ENCODE peak calls at places on chromosomes 1 and 21, in five cellular contexts. E is upper lobe of left lung, W is GM12878, V is HepG2, M is K562. D is an unnamed sample.
A peak's percentile ranks its signal among the peaks of the same experiment; 100 is the strongest.

GRCh38 chr1:94656982-94657381 is 115.4 kb upstream of the F3 start:
- ATAC-seq in E (no peak), W (no peak), V (no peak), M (no peak), D (no peak)

GRCh38 chr1:5796028-5796427 is 196.2 kb downstream of the NPHP4 start:
- ATAC-seq in E (no peak), W (no peak), V (no peak), M (no peak), D (no peak)

GRCh38 chr1:113438505-113439271 is 48.4 kb downstream of the MAGI3 start:
- ATAC-seq in E (no peak), W (no peak), V (peak; percentile 89), M (no peak), D (no peak)

GRCh38 chr21:37383066-37383465 is 16.5 kb downstream of the DYRK1A start:
- ATAC-seq in E (no peak), W (peak; percentile 62), V (no peak), M (no peak), D (no peak)

GRCh38 chr1:29311352-29312030 is 75.2 kb downstream of the PTPRU start:
- ATAC-seq in E (no peak), W (no peak), V (no peak), M (no peak), D (no peak)

GRCh38 chr1:62228139-62228882 is 33.7 kb downstream of the L1TD1 start:
- ATAC-seq in E (no peak), W (no peak), V (peak; percentile 70), M (no peak), D (no peak)

GRCh38 chr1:95223110-95223509 is 10.9 kb upstream of the RWDD3 start:
- ATAC-seq in E (no peak), W (no peak), V (no peak), M (peak; percentile 53), D (no peak)

GRCh38 chr1:156009404-156009803 is 11.3 kb downstream of the SSR2 start:
- ATAC-seq in E (no peak), W (no peak), V (no peak), M (no peak), D (no peak)

GRCh38 chr1:228767636-228768344 is 32.5 kb downstream of the RHOU start:
- ATAC-seq in E (no peak), W (no peak), V (no peak), M (no peak), D (no peak)

GRCh38 chr1:159508951-159509350 is 26.9 kb downstream of the OR10J5 start:
- ATAC-seq in E (no peak), W (no peak), V (no peak), M (no peak), D (no peak)

GRCh38 chr1:108719253-108719652 is 6.5 kb downstream of the FNDC7 start:
- ATAC-seq in E (no peak), W (no peak), V (no peak), M (no peak), D (no peak)

GRCh38 chr1:107139833-107140702 is 771 bp upstream of the NTNG1 start:
- ATAC-seq in E (peak; percentile 76), W (peak; percentile 77), V (peak; percentile 82), M (no peak), D (peak; percentile 47)

GRCh38 chr1:16717174-16718108 is 22.9 kb upstream of the RNU1-4 start:
- ATAC-seq in E (no peak), W (no peak), V (peak; percentile 17), M (peak; percentile 41), D (no peak)

GRCh38 chr1:53368314-53369033 is 40.6 kb upstream of the LRP8 start:
- ATAC-seq in E (no peak), W (no peak), V (no peak), M (no peak), D (no peak)

GRCh38 chr21:16945580-16945979 is 567.3 kb upstream of the CXADR start:
- ATAC-seq in E (no peak), W (no peak), V (no peak), M (no peak), D (no peak)

GRCh38 chr1:27609618-27610240 is 5.8 kb upstream of the AHDC1 start:
- ATAC-seq in E (no peak), W (peak; percentile 59), V (no peak), M (no peak), D (no peak)

GRCh38 chr1:161427733-161428516 is 60.2 kb upstream of the CFAP126 start:
- ATAC-seq in E (peak; percentile 40), W (peak; percentile 92), V (peak; percentile 66), M (peak; percentile 90), D (no peak)

GRCh38 chr1:237812061-237812460 is 78.7 kb downstream of the ZP4 start:
- ATAC-seq in E (no peak), W (no peak), V (no peak), M (no peak), D (no peak)

GRCh38 chr1:57470028-57470427 is 46.2 kb upstream of the DAB1 start:
- ATAC-seq in E (no peak), W (no peak), V (no peak), M (no peak), D (no peak)

GRCh38 chr1:181018901-181019681 is 3.6 kb downstream of the STX6 start:
- ATAC-seq in E (no peak), W (peak; percentile 6), V (no peak), M (no peak), D (no peak)

GRCh38 chr1:200258447-200259375 is 151.1 kb downstream of the ZNF281 start:
- ATAC-seq in E (no peak), W (peak; percentile 74), V (peak; percentile 70), M (peak; percentile 74), D (no peak)

GRCh38 chr1:207612762-207613161 is 32.2 kb upstream of the CR1L start:
- ATAC-seq in E (no peak), W (no peak), V (no peak), M (peak; percentile 32), D (no peak)

GRCh38 chr1:234149217-234149616 is 224.0 kb upstream of the COA6 start:
- ATAC-seq in E (no peak), W (peak; percentile 45), V (no peak), M (no peak), D (no peak)

GRCh38 chr1:109306832-109307362 is at the start of gene MYBPHL:
- ATAC-seq in E (peak; percentile 60), W (no peak), V (peak; percentile 49), M (peak; percentile 73), D (no peak)

GRCh38 chr1:104874044-104874443 is 1124.3 kb downstream of the AMY1C start:
- ATAC-seq in E (no peak), W (no peak), V (no peak), M (no peak), D (no peak)

DNA sequence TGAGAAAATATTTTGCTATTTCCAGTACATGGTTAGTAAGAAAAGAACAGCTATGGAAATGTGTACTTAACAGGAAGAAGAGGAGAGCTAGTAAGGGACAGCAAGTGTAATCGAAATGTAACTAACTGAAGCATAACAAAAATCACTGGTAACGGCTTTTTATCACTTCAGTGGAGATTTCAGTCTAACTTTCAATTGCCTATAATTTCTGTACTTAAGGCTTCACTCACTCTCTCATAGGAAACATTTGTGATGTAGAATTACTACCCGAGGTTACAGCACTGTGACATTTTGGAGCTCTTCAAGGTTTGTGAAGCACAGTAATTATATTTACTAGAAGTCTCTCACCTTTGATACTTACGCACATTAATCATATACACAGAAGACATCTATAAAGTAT is 1119.1 kb downstream of the AMY1C start:
- ATAC-seq in E (no peak), W (no peak), V (no peak), M (no peak), D (no peak)
- TF ChIP-seq EP300 in E (no peak), W (no peak), V (no peak), M (no peak), D (no peak)

GRCh38 chr1:220879090-220879508 is at the start of gene HLX:
- ATAC-seq in E (peak; percentile 90), W (peak; percentile 82), V (peak; percentile 67), M (peak; percentile 92), D (peak; percentile 95)
- TF ChIP-seq POLR2AphosphoS5 in E (peak; percentile 90), W (no peak), V (no peak), M (no peak), D (peak; percentile 83)

DNA sequence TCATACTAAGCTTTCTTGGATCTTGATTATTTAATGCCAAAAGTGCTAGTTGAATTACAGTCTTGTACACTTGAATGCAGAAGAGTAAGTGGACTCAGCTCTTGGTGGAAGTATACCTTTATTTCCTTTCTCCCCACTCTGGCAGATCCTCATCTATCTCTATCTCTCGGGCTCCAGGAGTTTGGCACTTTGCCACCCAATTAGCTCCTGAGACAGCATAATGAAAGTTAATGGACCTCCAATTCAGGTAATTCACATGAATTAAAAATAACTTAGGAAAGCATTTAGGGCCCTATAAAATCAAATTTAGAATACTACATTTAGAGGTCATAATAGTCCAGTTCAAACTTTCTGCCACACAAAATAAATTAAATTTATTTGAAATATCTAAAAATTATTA is 67.4 kb downstream of the OLFM3 start:
- ATAC-seq in E (no peak), W (no peak), V (no peak), M (no peak), D (no peak)
- H3K4me1 ChIP-seq in E (no peaks in the 10 kb centered on the region), W (no peaks in the 10 kb centered on the region), V (no peaks in the 10 kb centered on the region), M (no peaks in the 10 kb centered on the region), D (no peaks in the 10 kb centered on the region)

GRCh38 chr1:154776339-154776605 is 93.8 kb downstream of the KCNN3 start:
- ATAC-seq in E (no peak), W (no peak), V (no peak), M (no peak), D (no peak)

GRCh38 chr1:154778280-154778679 is 91.8 kb downstream of the KCNN3 start:
- ATAC-seq in E (no peak), W (no peak), V (no peak), M (peak; percentile 62), D (no peak)

GRCh38 chr1:154777151-154777550 is 92.9 kb downstream of the KCNN3 start:
- ATAC-seq in E (no peak), W (no peak), V (no peak), M (no peak), D (no peak)

GRCh38 chr1:154778944-154779343 is 91.1 kb downstream of the KCNN3 start:
- ATAC-seq in E (no peak), W (no peak), V (no peak), M (no peak), D (no peak)

GRCh38 chr1:154779563-154780189 is 90.4 kb downstream of the KCNN3 start:
- ATAC-seq in E (no peak), W (no peak), V (no peak), M (no peak), D (no peak)
- TF ChIP-seq EP300 in E (no peak), W (no peak), V (no peak), M (no peak), D (no peak)

GRCh38 chr1:45510972-45511527 is 10.6 kb downstream of the PRDX1 start:
- ATAC-seq in E (no peak), W (no peak), V (no peak), M (no peak), D (no peak)

GRCh38 chr1:45507893-45508292 is 7.8 kb downstream of the MMACHC start:
- ATAC-seq in E (no peak), W (no peak), V (peak; percentile 47), M (peak; percentile 3), D (no peak)

GRCh38 chr1:45510036-45510971 is 10.2 kb downstream of the MMACHC start:
- ATAC-seq in E (no peak), W (no peak), V (no peak), M (peak; percentile 1), D (no peak)

GRCh38 chr1:45507195-45507594 is 7.1 kb downstream of the MMACHC start:
- ATAC-seq in E (no peak), W (no peak), V (peak; percentile 12), M (no peak), D (no peak)

GRCh38 chr1:45508295-45509151 is 8.4 kb downstream of the MMACHC start:
- ATAC-seq in E (peak; percentile 24), W (peak; percentile 39), V (peak; percentile 58), M (peak; percentile 63), D (peak; percentile 52)
- TF ChIP-seq POLR2AphosphoS5 in E (no peak), W (no peak), V (peak; percentile 26), M (no peak), D (peak; percentile 22)